ENCODE peak calls at places on chromosomes 13 and 19, in ten cellular contexts. J is NCI-H774; I is NCI-H1417; R is germinal center; K is activated CD8-positive, alpha-beta memory T cell treated with anti-CD3 and anti-CD28 coated beads for 1 hour; Q is CD4-positive, CD25-positive, alpha-beta regulatory T cell; Z is thyroid gland; M is activated T-helper 1 cell treated with Interleukin-2 at 50 U/mL for 16 hours; O is activated CD4-positive, alpha-beta T cell treated with anti-CD3 and anti-CD28 coated beads, Interleukin-2, amount 50 U/mL, for 24 hours; H is NCI-H345. P is an unnamed sample.

GRCh38 chr19:888615-889385 is 4.2 kb downstream of the MED16 start:
- DNase-seq in J (no peak), I (no peak), R (no peak), K (no peak), Q (no peak), Z (no peak), M (peak), O (no peak), H (no peak), P (no peak)

GRCh38 chr19:58477130-58477529 is 978 bp downstream of the ZNF446 start:
- DNase-seq in J (no peak), I (no peak), R (no peak), K (no peak), Q (no peak), Z (no peak), M (no peak), O (no peak), H (no peak), P (no peak)

GRCh38 chr19:7507884-7508283 is 8.0 kb upstream of the ZNF358 start:
- DNase-seq in J (peak), I (peak), R (no peak), K (no peak), Q (no peak), Z (peak), M (no peak), O (no peak), H (peak), P (peak)

GRCh38 chr13:30026093-30026492 is 175.7 kb upstream of the UBL3 start:
- DNase-seq in J (no peak), I (no peak), R (no peak), K (no peak), Q (no peak), Z (no peak), M (no peak), O (no peak), H (no peak), P (no peak)

GRCh38 chr19:51317968-51318367 is 6.5 kb downstream of the IGLON5 start:
- DNase-seq in J (no peak), I (no peak), R (no peak), K (no peak), Q (no peak), Z (no peak), M (no peak), O (no peak), H (no peak), P (no peak)

GRCh38 chr19:4064551-4065260 is 2.0 kb downstream of the ZBTB7A start:
- DNase-seq in J (no peak), I (peak), R (peak), K (no peak), Q (peak), Z (peak), M (no peak), O (no peak), H (peak), P (no peak)

GRCh38 chr19:3457531-3458228 is 22.6 kb downstream of the SMIM24 start:
- DNase-seq in J (no peak), I (no peak), R (no peak), K (no peak), Q (no peak), Z (no peak), M (no peak), O (no peak), H (no peak), P (no peak)

GRCh38 chr13:50152224-50152623 is 137.0 kb downstream of the KCNRG start:
- DNase-seq in J (no peak), I (no peak), R (no peak), K (no peak), Q (peak), Z (no peak), M (no peak), O (no peak), H (no peak), P (no peak)

GRCh38 chr19:42831221-42832019 is 48.1 kb downstream of the PSG1 start:
- DNase-seq in J (no peak), I (no peak), R (no peak), K (no peak), Q (no peak), Z (no peak), M (no peak), O (no peak), H (no peak), P (no peak)

GRCh38 chr13:55439450-55439849 is 1701.3 kb upstream of the PRR20A start:
- DNase-seq in J (no peak), I (peak), R (no peak), K (no peak), Q (no peak), Z (no peak), M (no peak), O (no peak), H (peak), P (no peak)

GRCh38 chr19:40358773-40359172 is 10.3 kb downstream of the PLD3 start:
- DNase-seq in J (no peak), I (no peak), R (peak), K (no peak), Q (no peak), Z (no peak), M (no peak), O (no peak), H (no peak), P (no peak)

P was measured in mesenteric fat pad.